ENCODE peak calls at places on chromosome 12, in seven cellular contexts. E is amygdala; V is upper lobe of right lung; G is activated CD4-positive, alpha-beta memory T cell treated with anti-CD3 and anti-CD28 coated beads for 36 hours; L is EL; H is heart left ventricle; J is LoVo. K is an unnamed sample.

GRCh38 chr12:30725739-30726138 is 29.0 kb downstream of the CAPRIN2 start:
- DNase-seq in V (no peak), E (no peak), L (peak; percentile 78), H (no peak), G (no peak), J (peak; percentile 63), K (no peak)

GRCh38 chr12:12008931-12009611 is 61.7 kb upstream of the BCL2L14 start:
- DNase-seq in G (peak; percentile 86), V (no peak), H (no peak), J (no peak), E (no peak), L (peak; percentile 73), K (peak; percentile 60)

GRCh38 chr12:106248849-106249371 is 1.1 kb upstream of the CKAP4 start:
- DNase-seq in J (no peak), V (no peak), L (peak; percentile 63), H (no peak), E (no peak), G (peak; percentile 68), K (peak; percentile 51)

GRCh38 chr12:17456486-17456885 is 633.5 kb downstream of the RERGL start:
- DNase-seq in G (no peak), V (no peak), H (no peak), J (no peak), L (no peak), E (no peak), K (no peak)

GRCh38 chr12:102917026-102917787 is at the start of gene PAH:
- DNase-seq in G (peak; percentile 28), J (peak; percentile 37), E (no peak), H (no peak), L (peak; percentile 1), V (peak; percentile 69), K (no peak)

GRCh38 chr12:93838180-93838579 is 161.0 kb downstream of the CRADD start:
- DNase-seq in V (no peak), L (no peak), G (no peak), E (no peak), J (no peak), H (no peak), K (no peak)

GRCh38 chr12:8629486-8630033 is 16.9 kb upstream of the AICDA start:
- DNase-seq in L (peak; percentile 11), G (no peak), E (no peak), J (no peak), H (no peak), V (no peak), K (no peak)

GRCh38 chr12:24776856-24777255 is 172.0 kb downstream of the BCAT1 start:
- DNase-seq in H (no peak), V (no peak), L (peak; percentile 37), J (no peak), G (no peak), E (no peak), K (no peak)

GRCh38 chr12:25730489-25731349 is 177.6 kb upstream of the LMNTD1 start:
- DNase-seq in V (no peak), E (no peak), H (no peak), G (no peak), L (no peak), J (no peak), K (no peak)

GRCh38 chr12:121791671-121792496 is 1.6 kb downstream of the RHOF start:
- DNase-seq in L (no peak), H (peak; percentile 34), J (peak; percentile 88), V (peak; percentile 69), E (no peak), G (peak; percentile 71), K (peak; percentile 31)

K was measured in central memory CD4-positive, alpha-beta T cell.